ENCODE peak calls at places on chromosomes 5 and 9, in seven cellular contexts. O is astrocyte of the cerebellum, J is pancreas, B is anterior cingulate cortex, D is Calu3, R is ovary, X is ELR. U is an unnamed sample.

GRCh38 chr9:21580636-21581353 is 98.7 kb upstream of the IFNE start:
- DNase-seq in O (no peak), X (no peak), B (no peak), D (peak), J (no peak), R (no peak), U (no peak)

GRCh38 chr5:77844408-77845272 is 68.5 kb upstream of the TBCA start:
- DNase-seq in D (no peak), X (no peak), J (no peak), O (no peak), B (no peak), R (no peak), U (no peak)

GRCh38 chr5:1297243-1297642 is 2.4 kb upstream of the TERT start:
- DNase-seq in J (no peak), X (no peak), O (no peak), B (no peak), D (no peak), R (no peak), U (no peak)

GRCh38 chr9:133727277-133727875 is 10.8 kb downstream of the SARDH start:
- DNase-seq in X (no peak), O (no peak), R (peak), J (peak), D (no peak), B (no peak), U (no peak)

GRCh38 chr5:41083306-41083705 is 12.2 kb upstream of the MROH2B start:
- DNase-seq in B (no peak), D (no peak), R (no peak), O (no peak), J (no peak), X (peak), U (no peak)

GRCh38 chr9:87305123-87305522 is 192.5 kb upstream of the DAPK1 start:
- DNase-seq in B (no peak), J (no peak), X (no peak), O (no peak), D (no peak), R (no peak), U (no peak)

GRCh38 chr5:66239034-66239433 is 94.9 kb downstream of the SREK1 start:
- DNase-seq in X (peak), R (no peak), B (no peak), D (no peak), O (no peak), J (no peak), U (no peak)

GRCh38 chr9:126947529-126947928 is 32.9 kb downstream of the RALGPS1 start:
- DNase-seq in D (peak), R (no peak), O (no peak), X (no peak), B (no peak), J (no peak), U (no peak)

GRCh38 chr9:95504053-95504963 is 12.5 kb downstream of the PTCH1 start:
- DNase-seq in B (no peak), D (no peak), O (no peak), R (no peak), J (no peak), X (peak), U (no peak)

GRCh38 chr9:109276469-109277440 is 44.1 kb downstream of the EPB41L4B start:
- DNase-seq in X (no peak), J (no peak), O (no peak), R (no peak), D (no peak), B (no peak), U (no peak)

GRCh38 chr9:137428311-137428630 is 5.1 kb downstream of the NOXA1 start:
- DNase-seq in D (no peak), X (no peak), R (peak), O (no peak), B (no peak), J (no peak), U (no peak)

GRCh38 chr5:40165789-40166728 is 513.7 kb upstream of the PTGER4 start:
- DNase-seq in J (no peak), B (no peak), O (no peak), X (peak), D (no peak), R (no peak), U (no peak)

GRCh38 chr5:5583832-5584231 is 161.4 kb downstream of the ICE1 start:
- DNase-seq in J (no peak), O (no peak), B (no peak), X (no peak), D (no peak), R (no peak), U (no peak)

GRCh38 chr9:137742698-137743097 is 123.9 kb downstream of the EHMT1 start:
- DNase-seq in J (no peak), X (no peak), D (no peak), R (no peak), B (no peak), O (no peak), U (no peak)

GRCh38 chr5:113606298-113607134 is 93.0 kb downstream of the YTHDC2 start:
- DNase-seq in J (peak), D (peak), B (peak), X (peak), O (peak), R (peak), U (peak)

GRCh38 chr9:133609311-133610098 is at the start of gene FAM163B:
- DNase-seq in J (no peak), D (no peak), B (peak), O (no peak), X (no peak), R (peak), U (peak)

GRCh38 chr5:74530316-74530917 is 110.1 kb downstream of the ENC1 start:
- DNase-seq in R (no peak), O (no peak), B (no peak), D (no peak), X (no peak), J (no peak), U (no peak)

GRCh38 chr9:6842584-6842947 is 84.8 kb downstream of the KDM4C start:
- DNase-seq in J (no peak), R (no peak), O (peak), X (peak), D (no peak), B (no peak), U (no peak)

GRCh38 chr5:179393078-179393477 is 47.8 kb upstream of the ADAMTS2 start:
- DNase-seq in R (no peak), X (peak), J (no peak), D (no peak), B (no peak), O (no peak), U (no peak)

GRCh38 chr9:130447193-130447816 is 2.5 kb downstream of the ASS1 start:
- DNase-seq in O (no peak), R (no peak), J (no peak), B (no peak), D (no peak), X (no peak), U (no peak)